ENCODE peak calls at places on chromosomes 4 and X, in four cellular contexts. I, B, P and A are unnamed samples.

GRCh38 chr4:26912810-26913209 is 52.2 kb downstream of the STIM2 start:
- DNase-seq in P (peak; percentile 20), B (no peak), I (no peak), A (no peak)

GRCh38 chr4:146165840-146166239 is 9.7 kb upstream of the LSM6 start:
- DNase-seq in I (no peak), B (peak; percentile 9), P (no peak), A (no peak)

GRCh38 chr4:185020293-185020808 is 2.1 kb downstream of the HELT start:
- DNase-seq in P (peak; percentile 61), I (no peak), B (no peak), A (no peak)

GRCh38 chr4:79209822-79210635 is 115.8 kb downstream of the NAA11 start:
- DNase-seq in I (no peak), B (no peak), P (peak; percentile 46), A (no peak)

GRCh38 chrX:153828723-153829548 is 1.4 kb downstream of the PDZD4 start:
- DNase-seq in B (no peak), P (peak; percentile 85), I (no peak), A (peak; percentile 60)

GRCh38 chr4:184416913-184417734 is 57.2 kb downstream of the IRF2 start:
- DNase-seq in B (no peak), P (no peak), I (no peak), A (no peak)

GRCh38 chr4:156898373-156899117 is 73.1 kb downstream of the PDGFC start:
- DNase-seq in I (no peak), B (peak; percentile 5), P (no peak), A (no peak)

GRCh38 chr4:180234730-180235129 is 2008.5 kb upstream of the TENM3 start:
- DNase-seq in B (no peak), P (peak; percentile 21), I (no peak), A (no peak)

GRCh38 chr4:53497446-53498069 is 93.7 kb downstream of the LNX1 start:
- DNase-seq in I (peak; percentile 25), B (peak; percentile 77), P (no peak), A (no peak)

GRCh38 chr4:7358100-7358735 is 76.5 kb downstream of the PSAPL1 start:
- DNase-seq in I (no peak), P (peak; percentile 36), B (peak; percentile 70), A (no peak)

GRCh38 chr4:99219072-99219471 is at the start of gene ADH6:
- DNase-seq in B (no peak), I (no peak), P (peak; percentile 52), A (no peak)